ENCODE peak calls at places on chromosomes 11 and 22, in five cellular contexts. X is GM23248, W is H1, V is mammary epithelial cell, L is K562. J is an unnamed sample.

GRCh38 chr11:74819400-74819799 is 70.8 kb downstream of the RNF169 start:
- DNase-seq in X (no peak), W (no peak), V (no peak), L (no peak), J (no peak)

GRCh38 chr22:33302049-33302545 is 243.9 kb upstream of the SYN3 start:
- DNase-seq in X (peak), W (peak), V (peak), L (peak), J (peak)

GRCh38 chr11:32297629-32298028 is 137.7 kb downstream of the WT1 start:
- DNase-seq in X (peak), W (no peak), V (peak), L (peak), J (peak)

GRCh38 chr22:43825651-43826050 is 13.5 kb upstream of the EFCAB6 start:
- DNase-seq in X (peak), W (no peak), V (no peak), L (no peak), J (no peak)

GRCh38 chr11:95363710-95364109 is 132.7 kb upstream of the SESN3 start:
- DNase-seq in X (no peak), W (no peak), V (no peak), L (peak), J (no peak)

GRCh38 chr22:46362221-46362933 is 26.9 kb downstream of the TRMU start:
- DNase-seq in X (no peak), W (no peak), V (no peak), L (no peak), J (no peak)

GRCh38 chr11:19466314-19466713 is 225.6 kb upstream of the E2F8 start:
- DNase-seq in X (no peak), W (no peak), V (no peak), L (no peak), J (no peak)

GRCh38 chr22:36796629-36797175 is 20.1 kb downstream of the PVALB start:
- DNase-seq in X (no peak), W (no peak), V (no peak), L (no peak), J (no peak)

GRCh38 chr11:92980291-92980690 is 10.8 kb downstream of the MTNR1B start:
- DNase-seq in X (no peak), W (no peak), V (no peak), L (no peak), J (no peak)

GRCh38 chr22:25630446-25630845 is 66.0 kb downstream of the GRK3 start:
- DNase-seq in X (no peak), W (no peak), V (no peak), L (no peak), J (no peak)

GRCh38 chr11:47394322-47395224 is 13.8 kb upstream of the SLC39A13 start:
- DNase-seq in X (no peak), W (no peak), V (no peak), L (peak), J (no peak)

GRCh38 chr11:90874281-90874680 is 651.4 kb upstream of the CHORDC1 start:
- DNase-seq in X (no peak), W (no peak), V (peak), L (no peak), J (peak)

GRCh38 chr22:49046546-49047305 is 780.9 kb downstream of the BRD1 start:
- DNase-seq in X (no peak), W (peak), V (no peak), L (peak), J (no peak)

GRCh38 chr22:35172452-35172851 is 84.8 kb upstream of the HMGXB4 start:
- DNase-seq in X (no peak), W (no peak), V (no peak), L (no peak), J (no peak)

GRCh38 chr22:19904174-19904856 is 37.3 kb upstream of the COMT start:
- DNase-seq in X (no peak), W (no peak), V (no peak), L (no peak), J (no peak)

GRCh38 chr11:113378013-113378412 is 9.6 kb upstream of the ANKK1 start:
- DNase-seq in X (no peak), W (no peak), V (peak), L (no peak), J (peak)

GRCh38 chr11:66070604-66071325 is 693 bp downstream of the PACS1 start:
- DNase-seq in X (peak), W (no peak), V (peak), L (peak), J (no peak)

GRCh38 chr11:57479925-57480324 is 19.6 kb downstream of the RTN4RL2 start:
- DNase-seq in X (no peak), W (no peak), V (no peak), L (peak), J (no peak)

GRCh38 chr11:113773092-113773415 is 438 bp downstream of the ZW10 start:
- DNase-seq in X (peak), W (no peak), V (no peak), L (peak), J (no peak)

GRCh38 chr22:46076651-46077339 is 73.5 kb upstream of the PPARA start:
- DNase-seq in X (peak), W (no peak), V (peak), L (no peak), J (no peak)

GRCh38 chr11:23124996-23125395 is 264.7 kb upstream of the CCDC179 start:
- DNase-seq in X (no peak), W (no peak), V (no peak), L (no peak), J (no peak)

GRCh38 chr11:2769779-2770555 is 70.2 kb upstream of the KCNQ1OT1 start:
- DNase-seq in X (no peak), W (no peak), V (no peak), L (no peak), J (no peak)

GRCh38 chr11:59801981-59802638 is 8.5 kb downstream of the MRPL16 start:
- DNase-seq in X (peak), W (no peak), V (peak), L (no peak), J (no peak)

GRCh38 chr11:371716-372590 is 2.7 kb downstream of the B4GALNT4 start:
- DNase-seq in X (no peak), W (no peak), V (no peak), L (no peak), J (no peak)

GRCh38 chr22:21568207-21569075 is 927 bp downstream of the UBE2L3 start:
- DNase-seq in X (peak), W (no peak), V (no peak), L (peak), J (no peak)

GRCh38 chr11:113796663-113797259 is 17.2 kb downstream of the CLDN25 start:
- DNase-seq in X (peak), W (no peak), V (peak), L (peak), J (peak)

GRCh38 chr22:45579306-45579705 is 76.6 kb downstream of the FBLN1 start:
- DNase-seq in X (no peak), W (no peak), V (no peak), L (no peak), J (no peak)

GRCh38 chr11:35649984-35650383 is 12.6 kb upstream of the TRIM44 start:
- DNase-seq in X (peak), W (no peak), V (peak), L (no peak), J (peak)

GRCh38 chr22:39317756-39318506 is 1.5 kb downstream of the RPL3 start:
- DNase-seq in X (peak), W (no peak), V (no peak), L (no peak), J (peak)

DNA sequence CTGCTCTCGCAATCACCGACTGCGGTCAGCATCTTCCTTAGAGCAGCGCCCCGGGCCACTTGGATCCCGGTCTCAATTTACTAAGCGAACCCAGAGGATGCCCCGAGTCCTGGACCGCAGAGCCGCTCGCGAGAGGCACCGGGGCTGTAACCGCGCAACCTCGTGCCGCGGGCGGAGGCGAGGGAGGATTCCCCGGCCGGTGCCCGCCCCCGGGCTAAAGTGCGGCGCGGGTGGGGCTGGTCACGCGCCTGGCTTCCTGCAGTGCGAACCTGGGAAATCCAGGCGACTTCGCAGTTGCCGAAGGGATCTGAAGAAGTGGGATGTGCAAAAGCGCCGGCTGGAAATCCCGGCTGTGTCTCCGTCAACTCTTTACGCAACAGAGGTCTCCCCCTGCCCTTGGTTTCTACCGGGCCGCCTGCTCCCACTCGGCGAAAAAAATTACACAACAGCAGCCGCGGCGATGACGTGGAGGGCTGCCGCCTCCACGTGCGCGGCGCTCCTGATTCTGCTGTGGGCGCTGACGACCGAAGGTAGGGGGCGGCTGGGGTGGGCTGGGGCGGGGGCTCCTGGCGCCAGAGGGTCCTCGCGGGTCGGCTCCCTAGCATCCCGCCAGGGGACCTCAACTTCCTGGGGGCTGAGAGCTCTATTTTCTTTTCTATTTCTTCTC is at the start of gene NCR3LG1:
- DNase-seq in X (peak), W (no peak), V (peak), L (peak), J (no peak)
- TF ChIP-seq EZH2 in X (no peak), W (peak), V (no peak), L (no peak), J (no peak)

DNA sequence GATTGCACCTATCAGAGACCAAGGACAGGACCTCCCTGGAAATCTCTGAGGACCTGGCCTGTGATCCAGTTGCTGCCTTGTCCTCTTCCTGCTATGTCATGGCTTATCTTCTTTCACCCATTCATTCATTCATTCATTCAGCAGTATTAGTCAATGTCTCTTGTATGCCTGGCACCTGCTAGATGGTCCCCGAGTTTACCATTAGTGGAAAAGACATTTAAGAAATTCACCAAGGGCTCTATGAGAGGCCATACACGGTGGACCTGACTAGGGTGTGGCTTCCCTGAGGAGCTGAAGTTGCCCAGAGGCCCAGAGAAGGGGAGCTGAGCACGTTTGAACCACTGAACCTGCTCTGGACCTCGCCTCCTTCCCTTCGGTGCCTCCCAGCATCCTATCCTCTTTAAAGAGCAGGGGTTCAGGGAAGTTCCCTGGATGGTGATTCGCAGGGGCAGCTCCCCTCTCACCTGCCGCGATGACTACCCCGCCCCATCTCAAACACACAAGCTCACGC is 682 bp upstream of the MIF start:
- DNase-seq in X (peak), W (no peak), V (no peak), L (no peak), J (no peak)
- H3K9ac ChIP-seq in X (peak), W (no peak), V (peak), L (peak), J (peak)

DNA sequence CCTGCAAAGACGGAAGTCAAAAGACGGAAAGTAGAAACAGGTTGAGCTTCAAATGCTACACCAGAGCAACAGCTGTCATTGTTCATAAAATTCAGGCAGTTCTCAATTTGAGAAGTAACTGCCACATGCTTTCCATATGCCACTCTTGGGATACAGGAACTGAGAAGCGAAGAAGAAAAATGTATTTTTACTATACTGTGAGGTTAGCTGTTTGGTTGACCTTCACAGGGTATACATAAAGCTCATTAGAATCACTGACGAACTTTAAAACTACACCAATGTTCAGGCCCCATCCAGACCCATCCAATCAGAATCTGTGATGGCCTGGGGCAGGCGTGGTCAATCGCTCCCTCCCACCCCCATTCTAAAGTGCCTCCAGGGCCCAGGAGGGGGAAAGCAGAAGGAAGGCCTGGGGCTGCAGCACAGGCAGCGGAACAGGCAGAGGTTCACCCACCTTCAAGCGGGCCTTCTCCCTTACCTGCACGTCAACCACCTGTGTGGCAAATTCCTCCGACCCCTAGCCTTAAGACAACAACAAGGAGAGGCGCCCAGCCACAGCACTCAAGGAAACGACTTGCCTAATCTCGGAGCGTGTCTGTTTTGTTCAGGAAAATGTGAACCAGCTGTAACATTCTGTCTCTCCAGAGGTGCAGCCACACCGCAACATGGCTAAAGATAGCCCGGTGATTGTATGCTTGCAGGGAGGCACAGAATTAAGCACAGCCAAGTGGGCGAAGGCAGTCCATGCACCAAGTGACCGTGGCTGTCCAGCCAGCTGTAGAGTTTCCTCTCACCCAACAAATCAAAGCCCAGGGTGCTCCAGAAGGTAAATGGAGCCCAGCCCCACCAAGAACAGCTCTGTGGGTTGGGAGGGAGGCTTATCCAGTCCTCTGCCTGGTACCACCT is 82.6 kb downstream of the MICAL3 start:
- DNase-seq in X (no peak), W (no peak), V (no peak), L (peak), J (no peak)
- H3K4me2 ChIP-seq in X (no peak), W (no peak), V (no peak), L (no peak), J (no peak)

DNA sequence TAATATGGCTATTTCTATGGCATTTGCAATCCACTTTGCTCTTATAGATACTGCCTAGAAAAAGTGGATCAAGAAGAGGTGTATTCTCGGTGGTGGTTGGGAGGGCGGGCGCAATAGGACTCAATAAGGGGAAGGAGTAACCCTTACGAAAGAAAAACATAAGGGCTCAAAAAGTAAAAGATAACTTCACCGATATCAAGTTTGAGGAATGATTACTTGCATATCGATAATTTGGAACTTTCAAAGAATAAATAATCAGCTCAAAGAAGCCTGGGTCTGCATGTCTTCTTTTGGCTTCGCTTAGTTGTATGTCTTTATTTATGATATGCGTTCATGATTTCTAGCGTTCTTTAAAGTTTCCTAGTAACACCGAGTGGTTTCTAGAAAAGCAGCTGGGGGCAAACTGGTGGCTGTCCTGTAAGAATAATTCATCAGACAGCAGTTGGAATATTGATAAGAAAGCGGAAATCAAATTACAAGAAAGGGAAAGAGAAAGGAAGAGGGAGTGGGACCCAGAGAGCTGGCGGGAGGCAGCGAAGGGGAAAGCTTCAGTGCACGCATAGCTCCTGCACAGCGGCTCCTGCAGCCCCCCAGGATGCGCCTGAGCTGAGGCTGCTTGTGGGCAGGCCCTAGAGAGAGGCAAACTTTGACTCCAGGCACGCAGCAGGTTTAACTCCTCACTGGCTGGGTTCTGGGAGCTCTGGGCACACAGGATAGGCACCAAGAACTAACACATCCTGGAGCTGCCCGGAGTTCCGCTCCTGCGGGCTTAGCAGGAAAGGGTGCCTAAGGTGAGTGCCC is 9.1 kb upstream of the FLI1 start:
- DNase-seq in X (no peak), W (no peak), V (no peak), L (no peak), J (no peak)
- TF ChIP-seq EZH2 in X (no peak), W (peak), V (peak), L (no peak), J (peak)

GRCh38 chr11:78202733-78203167 is 14.0 kb downstream of the USP35 start:
- DNase-seq in X (no peak), W (no peak), V (no peak), L (no peak), J (no peak)
- H3K9ac ChIP-seq in X (no peak), W (no peak), V (no peak), L (no peak), J (no peak)

DNA sequence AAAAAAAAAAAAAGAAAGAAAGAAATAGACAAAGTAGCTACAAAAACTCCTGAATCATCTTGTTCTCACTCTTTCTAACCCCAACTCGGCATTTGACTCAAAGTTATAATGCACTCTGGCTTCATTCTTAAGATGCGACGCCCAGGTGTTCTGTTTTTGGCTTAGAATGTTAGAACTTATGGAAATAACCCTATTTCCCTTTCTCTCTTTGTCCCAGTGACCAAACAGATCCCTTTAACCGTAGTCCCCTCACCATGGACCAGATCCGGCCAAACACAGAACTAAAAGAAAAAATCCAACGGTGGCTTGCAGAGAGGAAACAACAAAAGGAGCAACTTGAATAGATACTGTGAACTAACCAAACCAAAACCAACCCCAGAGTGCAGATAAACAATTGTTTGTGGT is 5.3 kb upstream of the ATP5MG start:
- DNase-seq in X (no peak), W (no peak), V (no peak), L (no peak), J (no peak)
- H3K4me2 ChIP-seq in X (no peak), W (no peak), V (no peak), L (no peak), J (no peak)

GRCh38 chr11:10857604-10858504 is at the start of gene ZBED5:
- DNase-seq in X (peak), W (peak), V (peak), L (peak), J (peak)

GRCh38 chr11:10861047-10861446 is 3.2 kb upstream of the ZBED5 start:
- DNase-seq in X (no peak), W (no peak), V (no peak), L (no peak), J (no peak)

GRCh38 chr11:10855295-10855694 is 2.6 kb downstream of the ZBED5 start:
- DNase-seq in X (no peak), W (no peak), V (no peak), L (no peak), J (no peak)

GRCh38 chr11:10858505-10859360 is 880 bp upstream of the ZBED5 start:
- DNase-seq in X (peak), W (no peak), V (no peak), L (peak), J (no peak)

GRCh38 chr11:10856689-10857603 is 907 bp downstream of the ZBED5 start:
- DNase-seq in X (peak), W (no peak), V (peak), L (peak), J (no peak)
- TF ChIP-seq EZH2 in X (no peak), W (no peak), V (no peak), L (no peak), J (no peak)

DNA sequence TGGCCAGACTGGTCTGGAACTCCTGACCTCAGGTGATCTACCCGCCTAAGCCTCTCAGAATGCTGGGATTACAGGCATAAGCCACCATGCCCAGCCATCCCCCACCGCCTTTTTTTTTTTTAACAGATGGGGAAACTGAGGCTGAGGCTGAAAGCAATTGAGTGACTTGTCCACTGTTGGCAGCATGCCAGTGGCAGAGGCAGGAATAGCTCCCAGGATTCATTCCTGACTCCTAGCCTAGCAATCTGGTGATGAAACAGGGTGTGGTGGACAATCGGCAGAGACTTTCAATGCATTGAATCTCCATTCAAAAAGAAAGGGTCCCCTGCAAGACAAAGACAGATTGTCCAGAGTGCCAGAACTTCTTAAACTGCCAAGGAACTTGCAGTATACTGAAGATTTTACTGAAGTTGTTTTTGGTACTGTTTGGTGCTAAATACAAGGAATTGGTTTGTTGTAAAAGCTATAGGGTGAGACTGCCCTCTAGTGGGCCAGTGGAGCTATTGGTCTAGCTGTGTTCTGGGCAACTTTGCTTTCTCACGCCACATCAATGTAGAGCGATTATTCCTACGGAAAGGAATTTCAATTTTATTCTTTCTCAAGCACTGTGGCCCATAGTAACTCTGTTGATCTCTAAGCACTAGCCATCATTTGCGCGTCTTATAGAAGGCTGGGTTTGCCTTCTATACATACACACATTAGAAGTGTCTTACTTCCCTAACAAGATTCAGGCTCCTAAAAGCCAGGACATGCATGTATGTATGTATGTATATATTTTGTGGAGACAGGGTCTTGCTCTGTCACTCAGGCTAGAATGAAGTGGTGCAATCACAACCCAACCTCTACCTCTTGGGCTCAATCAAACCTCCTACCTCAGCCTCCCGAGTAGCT is 21.0 kb downstream of the C22orf31 start:
- DNase-seq in X (peak), W (no peak), V (peak), L (peak), J (no peak)
- H3K9ac ChIP-seq in X (peak), W (no peak), V (peak), L (no peak), J (no peak)

J was measured in keratinocyte.